ENCODE peak calls at places on chromosomes 4 and X, in seven cellular contexts. One of them, this sample, is unnamed.

GRCh38 chrX:97400492-97400891 is 516.8 kb downstream of the RPA4 start:
- DNase-seq in progenitor cell of endocrine pancreas: no peak
- DNase-seq in GM12865: peak; percentile 6
- DNase-seq in T follicular helper cell: no peak
- DNase-seq in NCI-H345: no peak
- DNase-seq in CD8-positive, alpha-beta T cell: no peak
- DNase-seq in foreskin fibroblast: no peak
- DNase-seq in this sample: no peak

GRCh38 chr4:73411731-73412414 is 7.8 kb downstream of the ALB start:
- DNase-seq in GM12865: no peak
- DNase-seq in NCI-H345: no peak
- DNase-seq in foreskin fibroblast: no peak
- DNase-seq in T follicular helper cell: no peak
- DNase-seq in CD8-positive, alpha-beta T cell: no peak
- DNase-seq in progenitor cell of endocrine pancreas: no peak
- DNase-seq in this sample: no peak

GRCh38 chr4:105808459-105809041 is 86.7 kb upstream of the NPNT start:
- DNase-seq in CD8-positive, alpha-beta T cell: no peak
- DNase-seq in NCI-H345: no peak
- DNase-seq in foreskin fibroblast: peak; percentile 45
- DNase-seq in GM12865: no peak
- DNase-seq in T follicular helper cell: no peak
- DNase-seq in progenitor cell of endocrine pancreas: no peak
- DNase-seq in this sample: no peak

GRCh38 chr4:10951306-10951705 is 266.7 kb upstream of the CLNK start:
- DNase-seq in T follicular helper cell: no peak
- DNase-seq in foreskin fibroblast: peak; percentile 6
- DNase-seq in progenitor cell of endocrine pancreas: no peak
- DNase-seq in NCI-H345: no peak
- DNase-seq in CD8-positive, alpha-beta T cell: no peak
- DNase-seq in GM12865: no peak
- DNase-seq in this sample: no peak

GRCh38 chr4:139655116-139655515 is 10.5 kb upstream of the MGST2 start:
- DNase-seq in progenitor cell of endocrine pancreas: no peak
- DNase-seq in CD8-positive, alpha-beta T cell: no peak
- DNase-seq in T follicular helper cell: no peak
- DNase-seq in NCI-H345: peak; percentile 34
- DNase-seq in foreskin fibroblast: no peak
- DNase-seq in GM12865: peak; percentile 52
- DNase-seq in this sample: no peak

GRCh38 chr4:30380404-30380998 is 339.7 kb upstream of the PCDH7 start:
- DNase-seq in foreskin fibroblast: no peak
- DNase-seq in GM12865: peak; percentile 68
- DNase-seq in NCI-H345: peak; percentile 0
- DNase-seq in progenitor cell of endocrine pancreas: no peak
- DNase-seq in CD8-positive, alpha-beta T cell: no peak
- DNase-seq in T follicular helper cell: no peak
- DNase-seq in this sample: peak; percentile 63

GRCh38 chr4:184860018-184860530 is 34.3 kb upstream of the ACSL1 start:
- DNase-seq in CD8-positive, alpha-beta T cell: no peak
- DNase-seq in progenitor cell of endocrine pancreas: no peak
- DNase-seq in NCI-H345: no peak
- DNase-seq in GM12865: peak; percentile 75
- DNase-seq in foreskin fibroblast: no peak
- DNase-seq in T follicular helper cell: no peak
- DNase-seq in this sample: no peak

GRCh38 chr4:23290656-23291055 is 597.9 kb downstream of the GBA3 start:
- DNase-seq in NCI-H345: no peak
- DNase-seq in foreskin fibroblast: no peak
- DNase-seq in T follicular helper cell: no peak
- DNase-seq in progenitor cell of endocrine pancreas: no peak
- DNase-seq in GM12865: no peak
- DNase-seq in CD8-positive, alpha-beta T cell: no peak
- DNase-seq in this sample: no peak

GRCh38 chr4:54818481-54818880 is 160.7 kb downstream of the KIT start:
- DNase-seq in progenitor cell of endocrine pancreas: no peak
- DNase-seq in NCI-H345: no peak
- DNase-seq in T follicular helper cell: no peak
- DNase-seq in CD8-positive, alpha-beta T cell: no peak
- DNase-seq in GM12865: no peak
- DNase-seq in foreskin fibroblast: no peak
- DNase-seq in this sample: no peak

GRCh38 chrX:11793734-11794133 is 35.7 kb downstream of the MSL3 start:
- DNase-seq in progenitor cell of endocrine pancreas: no peak
- DNase-seq in NCI-H345: no peak
- DNase-seq in foreskin fibroblast: no peak
- DNase-seq in T follicular helper cell: no peak
- DNase-seq in CD8-positive, alpha-beta T cell: no peak
- DNase-seq in GM12865: no peak
- DNase-seq in this sample: no peak

GRCh38 chr4:90127706-90128345 is 632 bp downstream of the CCSER1 start:
- DNase-seq in GM12865: peak; percentile 21
- DNase-seq in foreskin fibroblast: no peak
- DNase-seq in NCI-H345: no peak
- DNase-seq in T follicular helper cell: no peak
- DNase-seq in CD8-positive, alpha-beta T cell: no peak
- DNase-seq in progenitor cell of endocrine pancreas: peak; percentile 53
- DNase-seq in this sample: peak; percentile 72

GRCh38 chr4:85127653-85128052 is 161.2 kb upstream of the WDFY3 start:
- DNase-seq in CD8-positive, alpha-beta T cell: no peak
- DNase-seq in NCI-H345: no peak
- DNase-seq in T follicular helper cell: no peak
- DNase-seq in foreskin fibroblast: peak; percentile 15
- DNase-seq in progenitor cell of endocrine pancreas: no peak
- DNase-seq in GM12865: peak; percentile 46
- DNase-seq in this sample: peak; percentile 80

GRCh38 chr4:34422472-34422871 is 1821.8 kb downstream of the ARAP2 start:
- DNase-seq in progenitor cell of endocrine pancreas: no peak
- DNase-seq in CD8-positive, alpha-beta T cell: no peak
- DNase-seq in foreskin fibroblast: peak; percentile 14
- DNase-seq in GM12865: no peak
- DNase-seq in NCI-H345: peak; percentile 6
- DNase-seq in T follicular helper cell: no peak
- DNase-seq in this sample: no peak

GRCh38 chr4:89308161-89308500 is 531 bp upstream of the GPRIN3 start:
- DNase-seq in progenitor cell of endocrine pancreas: no peak
- DNase-seq in T follicular helper cell: no peak
- DNase-seq in NCI-H345: no peak
- DNase-seq in foreskin fibroblast: no peak
- DNase-seq in GM12865: no peak
- DNase-seq in CD8-positive, alpha-beta T cell: no peak
- DNase-seq in this sample: no peak

GRCh38 chrX:24207826-24208225 is 58.3 kb downstream of the ZFX start:
- DNase-seq in NCI-H345: no peak
- DNase-seq in CD8-positive, alpha-beta T cell: no peak
- DNase-seq in T follicular helper cell: no peak
- DNase-seq in foreskin fibroblast: no peak
- DNase-seq in progenitor cell of endocrine pancreas: no peak
- DNase-seq in GM12865: no peak
- DNase-seq in this sample: no peak

GRCh38 chr4:5693871-5694270 is 14.5 kb downstream of the EVC2 start:
- DNase-seq in T follicular helper cell: no peak
- DNase-seq in GM12865: no peak
- DNase-seq in foreskin fibroblast: no peak
- DNase-seq in CD8-positive, alpha-beta T cell: no peak
- DNase-seq in NCI-H345: no peak
- DNase-seq in progenitor cell of endocrine pancreas: no peak
- DNase-seq in this sample: no peak

GRCh38 chr4:664713-665231 is 9.3 kb downstream of the ATP5ME start:
- DNase-seq in foreskin fibroblast: no peak
- DNase-seq in progenitor cell of endocrine pancreas: no peak
- DNase-seq in T follicular helper cell: no peak
- DNase-seq in CD8-positive, alpha-beta T cell: no peak
- DNase-seq in NCI-H345: no peak
- DNase-seq in GM12865: no peak
- DNase-seq in this sample: no peak

GRCh38 chr4:54228563-54229501 is at the start of gene PDGFRA:
- DNase-seq in progenitor cell of endocrine pancreas: no peak
- DNase-seq in foreskin fibroblast: peak; percentile 97
- DNase-seq in GM12865: no peak
- DNase-seq in CD8-positive, alpha-beta T cell: no peak
- DNase-seq in T follicular helper cell: no peak
- DNase-seq in NCI-H345: no peak
- DNase-seq in this sample: no peak

GRCh38 chr4:86551387-86551786 is 42.7 kb upstream of the PTPN13 start:
- DNase-seq in T follicular helper cell: no peak
- DNase-seq in foreskin fibroblast: no peak
- DNase-seq in GM12865: no peak
- DNase-seq in NCI-H345: no peak
- DNase-seq in CD8-positive, alpha-beta T cell: no peak
- DNase-seq in progenitor cell of endocrine pancreas: no peak
- DNase-seq in this sample: no peak

GRCh38 chr4:23822181-23822580 is 67.7 kb downstream of the PPARGC1A start:
- DNase-seq in CD8-positive, alpha-beta T cell: no peak
- DNase-seq in foreskin fibroblast: peak; percentile 10
- DNase-seq in GM12865: no peak
- DNase-seq in progenitor cell of endocrine pancreas: no peak
- DNase-seq in NCI-H345: no peak
- DNase-seq in T follicular helper cell: no peak
- DNase-seq in this sample: no peak

GRCh38 chr4:24794916-24795665 is at the start of gene SOD3:
- DNase-seq in T follicular helper cell: no peak
- DNase-seq in GM12865: no peak
- DNase-seq in progenitor cell of endocrine pancreas: peak; percentile 42
- DNase-seq in CD8-positive, alpha-beta T cell: no peak
- DNase-seq in foreskin fibroblast: peak; percentile 84
- DNase-seq in NCI-H345: no peak
- DNase-seq in this sample: peak; percentile 85

GRCh38 chr4:152643153-152644035 is 36.4 kb downstream of the TMEM154 start:
- DNase-seq in NCI-H345: no peak
- DNase-seq in foreskin fibroblast: no peak
- DNase-seq in progenitor cell of endocrine pancreas: no peak
- DNase-seq in T follicular helper cell: no peak
- DNase-seq in GM12865: peak; percentile 89
- DNase-seq in CD8-positive, alpha-beta T cell: no peak
- DNase-seq in this sample: no peak

GRCh38 chr4:42638993-42639392 is 17.9 kb downstream of the ATP8A1 start:
- DNase-seq in NCI-H345: no peak
- DNase-seq in GM12865: peak; percentile 95
- DNase-seq in T follicular helper cell: no peak
- DNase-seq in CD8-positive, alpha-beta T cell: no peak
- DNase-seq in foreskin fibroblast: no peak
- DNase-seq in progenitor cell of endocrine pancreas: no peak
- DNase-seq in this sample: no peak

GRCh38 chrX:53071604-53072417 is 10.4 kb upstream of the TSPYL2 start:
- DNase-seq in CD8-positive, alpha-beta T cell: peak; percentile 52
- DNase-seq in T follicular helper cell: peak; percentile 58
- DNase-seq in foreskin fibroblast: peak; percentile 28
- DNase-seq in NCI-H345: peak; percentile 82
- DNase-seq in progenitor cell of endocrine pancreas: peak; percentile 37
- DNase-seq in GM12865: peak; percentile 83
- DNase-seq in this sample: no peak

GRCh38 chr4:24956763-24957162 is 43.9 kb upstream of the CCDC149 start:
- DNase-seq in GM12865: no peak
- DNase-seq in T follicular helper cell: no peak
- DNase-seq in foreskin fibroblast: no peak
- DNase-seq in NCI-H345: no peak
- DNase-seq in progenitor cell of endocrine pancreas: no peak
- DNase-seq in CD8-positive, alpha-beta T cell: no peak
- DNase-seq in this sample: no peak

GRCh38 chr4:158578476-158578875 is 56.8 kb downstream of the RXFP1 start:
- DNase-seq in CD8-positive, alpha-beta T cell: no peak
- DNase-seq in T follicular helper cell: no peak
- DNase-seq in GM12865: no peak
- DNase-seq in progenitor cell of endocrine pancreas: no peak
- DNase-seq in NCI-H345: no peak
- DNase-seq in foreskin fibroblast: peak; percentile 19
- DNase-seq in this sample: no peak

GRCh38 chr4:108544504-108544903 is 75.9 kb upstream of the RPL34 start:
- DNase-seq in CD8-positive, alpha-beta T cell: no peak
- DNase-seq in NCI-H345: no peak
- DNase-seq in T follicular helper cell: no peak
- DNase-seq in foreskin fibroblast: peak; percentile 68
- DNase-seq in GM12865: no peak
- DNase-seq in progenitor cell of endocrine pancreas: no peak
- DNase-seq in this sample: no peak

GRCh38 chr4:112589207-112589606 is 47.5 kb downstream of the ZGRF1 start:
- DNase-seq in T follicular helper cell: no peak
- DNase-seq in NCI-H345: no peak
- DNase-seq in CD8-positive, alpha-beta T cell: no peak
- DNase-seq in GM12865: no peak
- DNase-seq in progenitor cell of endocrine pancreas: no peak
- DNase-seq in foreskin fibroblast: peak; percentile 23
- DNase-seq in this sample: no peak

GRCh38 chrX:136585960-136586359 is 53.9 kb downstream of the VGLL1 start:
- DNase-seq in GM12865: no peak
- DNase-seq in NCI-H345: no peak
- DNase-seq in T follicular helper cell: no peak
- DNase-seq in progenitor cell of endocrine pancreas: no peak
- DNase-seq in foreskin fibroblast: no peak
- DNase-seq in CD8-positive, alpha-beta T cell: no peak
- DNase-seq in this sample: no peak

GRCh38 chrX:47637546-47638195 is 7.9 kb upstream of the CFP start:
- DNase-seq in CD8-positive, alpha-beta T cell: no peak
- DNase-seq in foreskin fibroblast: no peak
- DNase-seq in NCI-H345: no peak
- DNase-seq in progenitor cell of endocrine pancreas: no peak
- DNase-seq in GM12865: no peak
- DNase-seq in T follicular helper cell: no peak
- DNase-seq in this sample: peak; percentile 79

GRCh38 chr4:37383579-37384229 is 139.2 kb downstream of the NWD2 start:
- DNase-seq in GM12865: peak; percentile 68
- DNase-seq in NCI-H345: peak; percentile 51
- DNase-seq in T follicular helper cell: no peak
- DNase-seq in foreskin fibroblast: no peak
- DNase-seq in progenitor cell of endocrine pancreas: no peak
- DNase-seq in CD8-positive, alpha-beta T cell: no peak
- DNase-seq in this sample: peak; percentile 52

GRCh38 chrX:68903111-68903510 is 74.3 kb downstream of the EFNB1 start:
- DNase-seq in CD8-positive, alpha-beta T cell: no peak
- DNase-seq in GM12865: no peak
- DNase-seq in T follicular helper cell: no peak
- DNase-seq in progenitor cell of endocrine pancreas: no peak
- DNase-seq in foreskin fibroblast: no peak
- DNase-seq in NCI-H345: no peak
- DNase-seq in this sample: no peak

GRCh38 chr4:141899541-141899940 is 263.2 kb downstream of the IL15 start:
- DNase-seq in T follicular helper cell: no peak
- DNase-seq in progenitor cell of endocrine pancreas: no peak
- DNase-seq in foreskin fibroblast: no peak
- DNase-seq in NCI-H345: no peak
- DNase-seq in GM12865: no peak
- DNase-seq in CD8-positive, alpha-beta T cell: no peak
- DNase-seq in this sample: no peak

GRCh38 chr4:5979981-5980380 is 38.2 kb downstream of the C4orf50 start:
- DNase-seq in CD8-positive, alpha-beta T cell: no peak
- DNase-seq in T follicular helper cell: no peak
- DNase-seq in foreskin fibroblast: no peak
- DNase-seq in GM12865: no peak
- DNase-seq in progenitor cell of endocrine pancreas: no peak
- DNase-seq in NCI-H345: peak; percentile 52
- DNase-seq in this sample: peak; percentile 79

GRCh38 chrX:40299028-40299479 is 201.3 kb upstream of the BCOR start:
- DNase-seq in CD8-positive, alpha-beta T cell: no peak
- DNase-seq in GM12865: no peak
- DNase-seq in T follicular helper cell: no peak
- DNase-seq in NCI-H345: no peak
- DNase-seq in foreskin fibroblast: no peak
- DNase-seq in progenitor cell of endocrine pancreas: no peak
- DNase-seq in this sample: peak; percentile 54

GRCh38 chr4:81471361-81472248 is at the start of gene RASGEF1B:
- DNase-seq in progenitor cell of endocrine pancreas: peak; percentile 69
- DNase-seq in foreskin fibroblast: peak; percentile 66
- DNase-seq in NCI-H345: peak; percentile 92
- DNase-seq in T follicular helper cell: peak; percentile 91
- DNase-seq in GM12865: peak; percentile 83
- DNase-seq in CD8-positive, alpha-beta T cell: peak; percentile 91
- DNase-seq in this sample: peak; percentile 84

GRCh38 chrX:43557792-43558191 is 98.3 kb upstream of the MAOA start:
- DNase-seq in CD8-positive, alpha-beta T cell: peak; percentile 38
- DNase-seq in GM12865: peak; percentile 67
- DNase-seq in NCI-H345: peak; percentile 49
- DNase-seq in foreskin fibroblast: peak; percentile 20
- DNase-seq in progenitor cell of endocrine pancreas: peak; percentile 37
- DNase-seq in T follicular helper cell: peak; percentile 47
- DNase-seq in this sample: peak; percentile 53